ENCODE peak calls at places on chromosome 9, in eight cellular contexts. F, M, V, S, G, J, K and T are unnamed samples.

GRCh38 chr9:93308158-93308602 is 124.2 kb downstream of the WNK2 start:
- DNase-seq in G (peak), J (no peak), S (no peak), M (no peak), K (no peak), V (no peak), F (no peak), T (no peak)

GRCh38 chr9:126436545-126437269 is 110.1 kb downstream of the MVB12B start:
- DNase-seq in M (peak), V (no peak), J (no peak), K (no peak), S (no peak), F (no peak), G (no peak), T (no peak)

GRCh38 chr9:2427016-2427891 is 194.3 kb upstream of the VLDLR start:
- DNase-seq in S (peak), F (no peak), K (no peak), J (no peak), G (no peak), M (no peak), V (no peak), T (peak)

GRCh38 chr9:8579661-8580060 is 780.1 kb upstream of the DMAC1 start:
- DNase-seq in J (no peak), M (no peak), F (no peak), G (no peak), S (no peak), V (no peak), K (no peak), T (no peak)

GRCh38 chr9:117097761-117098160 is 317.1 kb downstream of the ASTN2 start:
- DNase-seq in G (no peak), J (no peak), F (no peak), S (no peak), M (no peak), K (no peak), V (no peak), T (no peak)

GRCh38 chr9:469672-470040 is 255.0 kb downstream of the DOCK8 start:
- DNase-seq in V (no peak), G (peak), M (peak), J (peak), K (peak), F (peak), S (peak), T (no peak)

GRCh38 chr9:109806506-109807115 is 26.6 kb downstream of the PALM2AKAP2 start:
- DNase-seq in J (no peak), G (no peak), F (no peak), S (no peak), M (no peak), K (no peak), V (no peak), T (no peak)

GRCh38 chr9:4784403-4784802 is 8.3 kb upstream of the RCL1 start:
- DNase-seq in J (no peak), G (no peak), S (no peak), V (no peak), M (no peak), F (no peak), K (no peak), T (no peak)

GRCh38 chr9:7186175-7186574 is 428.4 kb downstream of the KDM4C start:
- DNase-seq in J (no peak), V (no peak), S (no peak), K (no peak), F (no peak), G (no peak), M (no peak), T (no peak)

GRCh38 chr9:134554750-134555655 is 86.6 kb upstream of the COL5A1 start:
- DNase-seq in M (no peak), S (no peak), V (no peak), G (no peak), J (no peak), F (no peak), K (no peak), T (no peak)

GRCh38 chr9:32385135-32385884 is 867 bp downstream of the ACO1 start:
- DNase-seq in V (no peak), G (no peak), K (no peak), M (no peak), S (no peak), J (no peak), F (no peak), T (no peak)

GRCh38 chr9:122394265-122395242 is 23.7 kb downstream of the PTGS1 start:
- DNase-seq in S (no peak), G (peak), M (no peak), J (no peak), V (peak), F (no peak), K (no peak), T (no peak)

GRCh38 chr9:92405770-92406169 is 1.4 kb upstream of the OGN start:
- DNase-seq in S (no peak), F (no peak), G (no peak), J (no peak), V (no peak), M (no peak), K (no peak), T (no peak)

GRCh38 chr9:131723632-131724031 is 16.2 kb downstream of the RAPGEF1 start:
- DNase-seq in F (no peak), M (no peak), J (no peak), S (no peak), G (no peak), V (no peak), K (no peak), T (no peak)

GRCh38 chr9:89442981-89443817 is 54.7 kb downstream of the SEMA4D start:
- DNase-seq in M (no peak), V (peak), S (no peak), G (no peak), F (no peak), J (no peak), K (no peak), T (no peak)

GRCh38 chr9:34744295-34745221 is 34.6 kb upstream of the CCL21 start:
- DNase-seq in V (no peak), G (no peak), K (no peak), S (peak), M (no peak), J (no peak), F (no peak), T (no peak)

GRCh38 chr9:75148551-75148950 is 60.2 kb downstream of the OSTF1 start:
- DNase-seq in V (peak), J (no peak), G (no peak), F (no peak), K (no peak), M (no peak), S (no peak), T (no peak)

GRCh38 chr9:72947987-72948465 is 4.8 kb downstream of the ALDH1A1 start:
- DNase-seq in S (no peak), M (no peak), F (no peak), K (no peak), J (no peak), G (no peak), V (no peak), T (no peak)

GRCh38 chr9:109440797-109441287 is 57.3 kb downstream of the PTPN3 start:
- DNase-seq in G (peak), K (peak), F (peak), M (no peak), J (no peak), S (peak), V (peak), T (peak)

GRCh38 chr9:101176384-101176783 is 147.9 kb downstream of the PLPPR1 start:
- DNase-seq in G (no peak), M (no peak), V (no peak), K (no peak), F (no peak), S (no peak), J (no peak), T (no peak)

GRCh38 chr9:101028346-101029299 is at the start of gene PLPPR1:
- DNase-seq in G (peak), S (peak), F (no peak), M (no peak), J (no peak), K (peak), V (peak), T (peak)

GRCh38 chr9:100468041-100468440 is 4.9 kb upstream of the TMEFF1 start:
- DNase-seq in M (no peak), V (no peak), S (no peak), G (no peak), J (no peak), K (no peak), F (no peak), T (no peak)

GRCh38 chr9:128421474-128422010 is 885 bp downstream of the CERCAM start:
- DNase-seq in S (no peak), F (peak), J (no peak), V (no peak), G (no peak), M (peak), K (no peak), T (no peak)

GRCh38 chr9:105191508-105192118 is 52.8 kb upstream of the SLC44A1 start:
- DNase-seq in K (peak), S (no peak), V (no peak), F (no peak), M (no peak), J (no peak), G (no peak), T (no peak)

GRCh38 chr9:136700309-136700708 is 12.1 kb upstream of the DIPK1B start:
- DNase-seq in G (no peak), K (no peak), S (no peak), J (no peak), M (no peak), V (no peak), F (no peak), T (no peak)

GRCh38 chr9:6873862-6874261 is 116.1 kb downstream of the KDM4C start:
- DNase-seq in F (peak), J (no peak), S (no peak), G (no peak), M (no peak), K (no peak), V (no peak), T (no peak)

GRCh38 chr9:98117984-98118639 is 910 bp downstream of the TRIM14 start:
- DNase-seq in M (peak), F (peak), G (no peak), V (no peak), J (no peak), S (no peak), K (peak), T (no peak)

GRCh38 chr9:85431396-85432102 is 310.2 kb downstream of the AGTPBP1 start:
- DNase-seq in J (no peak), K (no peak), G (no peak), V (no peak), M (no peak), F (no peak), S (no peak), T (no peak)

GRCh38 chr9:89542461-89543021 is 44.6 kb upstream of the SEMA4D start:
- DNase-seq in J (no peak), G (no peak), S (peak), K (peak), F (no peak), M (peak), V (no peak), T (no peak)

GRCh38 chr9:22921742-22922141 is 475.1 kb downstream of the DMRTA1 start:
- DNase-seq in V (no peak), F (no peak), K (no peak), M (no peak), J (no peak), S (no peak), G (no peak), T (no peak)

GRCh38 chr9:98334796-98335195 is 79.3 kb upstream of the TBC1D2 start:
- DNase-seq in V (no peak), J (no peak), G (no peak), F (no peak), S (no peak), M (no peak), K (no peak), T (no peak)

GRCh38 chr9:132776268-132776667 is 101.8 kb downstream of the AK8 start:
- DNase-seq in K (no peak), S (no peak), J (no peak), G (no peak), F (no peak), M (no peak), V (no peak), T (no peak)

GRCh38 chr9:137129089-137129455 is 9.9 kb upstream of the GRIN1 start:
- DNase-seq in S (no peak), F (peak), V (no peak), M (no peak), J (no peak), G (no peak), K (no peak), T (no peak)

GRCh38 chr9:36091028-36091953 is 45.2 kb upstream of the GLIPR2 start:
- DNase-seq in J (no peak), S (no peak), K (no peak), M (no peak), V (peak), G (peak), F (no peak), T (no peak)